ENCODE peak calls at places on chromosomes 6 and 20, in nine cellular contexts. K is fibroblast of mammary gland, D is fibroblast of villous mesenchyme, J is astrocyte of the spinal cord, C is tibial artery, Q is HFF-Myc, F is kidney, U is uterus, O is A549. N is an unnamed sample.

GRCh38 chr6:150004101-150004782 is 21.1 kb downstream of the RAET1L start:
- DNase-seq in O (no peak), F (no peak), U (no peak), J (no peak), C (peak; percentile 54), D (no peak), Q (no peak), K (no peak), N (no peak)

GRCh38 chr6:134757911-134758361 is 192.0 kb downstream of the ALDH8A1 start:
- DNase-seq in K (peak; percentile 52), Q (no peak), U (no peak), F (no peak), O (no peak), D (peak; percentile 51), C (no peak), J (no peak), N (peak; percentile 57)

GRCh38 chr6:135328136-135328535 is 147.0 kb downstream of the MYB start:
- DNase-seq in O (no peak), J (no peak), U (no peak), Q (no peak), F (no peak), D (no peak), C (no peak), K (no peak), N (peak; percentile 74)

GRCh38 chr6:121823437-121823851 is 388.0 kb downstream of the GJA1 start:
- DNase-seq in C (no peak), U (no peak), Q (peak; percentile 52), J (peak; percentile 78), K (peak; percentile 68), O (peak; percentile 35), F (no peak), D (peak; percentile 72), N (no peak)

GRCh38 chr20:29497261-29497671 is 1760.2 kb upstream of the DEFB115 start:
- DNase-seq in Q (no peak), U (no peak), K (peak; percentile 3), D (peak; percentile 90), J (no peak), C (peak; percentile 62), F (peak; percentile 66), O (no peak), N (no peak)

GRCh38 chr20:7106910-7107309 is 339.4 kb downstream of the BMP2 start:
- DNase-seq in J (no peak), C (no peak), K (no peak), U (no peak), O (no peak), F (no peak), D (no peak), Q (no peak), N (no peak)

GRCh38 chr6:56250266-56250665 is 2.9 kb upstream of the COL21A1 start:
- DNase-seq in D (peak; percentile 56), F (no peak), J (no peak), Q (no peak), C (no peak), O (no peak), U (peak; percentile 29), K (no peak), N (no peak)

GRCh38 chr6:47631248-47632196 is 66.9 kb upstream of the ADGRF4 start:
- DNase-seq in J (peak; percentile 64), C (no peak), F (no peak), U (no peak), O (peak; percentile 50), D (peak; percentile 53), Q (peak; percentile 33), K (peak; percentile 61), N (peak; percentile 63)

GRCh38 chr20:17849901-17850673 is 118.5 kb downstream of the SNX5 start:
- DNase-seq in J (peak; percentile 97), K (peak; percentile 99), O (peak; percentile 63), D (peak; percentile 99), C (peak; percentile 93), U (peak; percentile 79), Q (peak; percentile 96), F (no peak), N (peak; percentile 97)

GRCh38 chr20:44746367-44747165 is 901 bp downstream of the KCNK15 start:
- DNase-seq in Q (no peak), C (no peak), K (no peak), U (no peak), J (no peak), O (no peak), D (no peak), F (peak; percentile 82), N (no peak)

GRCh38 chr20:63857751-63858392 is 3.4 kb upstream of the ABHD16B start:
- DNase-seq in J (peak; percentile 35), D (peak; percentile 68), C (no peak), U (no peak), K (peak; percentile 50), Q (no peak), F (peak; percentile 74), O (no peak), N (no peak)

GRCh38 chr6:11067348-11067747 is 23.2 kb upstream of the ELOVL2 start:
- DNase-seq in D (no peak), Q (no peak), U (no peak), J (no peak), O (no peak), F (no peak), C (no peak), K (no peak), N (no peak)

GRCh38 chr6:131146865-131147264 is 11.6 kb downstream of the AKAP7 start:
- DNase-seq in F (no peak), C (no peak), J (no peak), Q (no peak), D (no peak), O (no peak), U (no peak), K (no peak), N (no peak)

GRCh38 chr6:33583591-33584155 is 3.6 kb upstream of the BAK1 start:
- DNase-seq in U (no peak), F (no peak), D (no peak), Q (no peak), O (peak; percentile 39), J (no peak), K (no peak), C (no peak), N (no peak)

GRCh38 chr6:43461936-43462335 is 6.6 kb upstream of the DLK2 start:
- DNase-seq in Q (no peak), D (no peak), U (no peak), F (no peak), C (no peak), O (no peak), J (no peak), K (no peak), N (no peak)
- TF ChIP-seq CTCF in Q (no peak), D (no peak), U (no peak), F (no peak), C (no peak), O (no peak), J (no peak), K (no peak), N (no peak)

DNA sequence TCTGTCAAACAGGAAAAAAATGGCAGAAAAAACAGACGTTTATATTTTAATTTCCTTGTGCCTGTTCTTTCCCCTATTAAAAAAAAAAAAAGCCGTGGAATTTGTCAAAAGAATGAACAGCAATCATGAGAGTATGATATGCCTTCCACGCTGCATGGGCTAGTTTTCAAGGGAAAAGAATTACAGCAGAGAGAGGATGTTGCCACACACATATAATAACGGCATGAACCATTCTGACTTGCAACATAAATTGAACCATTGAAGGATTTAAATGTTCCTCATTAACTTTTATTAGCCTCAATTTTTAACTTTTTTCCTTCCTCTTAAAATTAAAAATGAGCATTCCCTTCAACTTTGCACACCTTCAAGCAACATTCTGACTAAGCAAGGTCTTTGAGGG is 301.8 kb downstream of the FOXC1 start:
- DNase-seq in Q (no peak), K (no peak), U (no peak), C (no peak), F (no peak), J (no peak), D (peak; percentile 39), O (no peak), N (no peak)
- H3K4me3 ChIP-seq in Q (no peak overlapping the region), K (no peak overlapping the region), U (no peak overlapping the region), C (peak overlapping the region; percentile 12), F (no peak overlapping the region), J (no peak overlapping the region), D (no peak overlapping the region), O (no peak overlapping the region), N (no peak overlapping the region)

GRCh38 chr6:153563001-153563400 is 431.9 kb upstream of the RGS17 start:
- DNase-seq in D (no peak), U (no peak), J (no peak), C (no peak), F (no peak), Q (no peak), O (peak; percentile 7), K (no peak), N (no peak)
- TF ChIP-seq CTCF in D (no peak), U (no peak), J (no peak), C (no peak), F (no peak), Q (no peak), O (no peak), K (no peak), N (peak; percentile 10)

DNA sequence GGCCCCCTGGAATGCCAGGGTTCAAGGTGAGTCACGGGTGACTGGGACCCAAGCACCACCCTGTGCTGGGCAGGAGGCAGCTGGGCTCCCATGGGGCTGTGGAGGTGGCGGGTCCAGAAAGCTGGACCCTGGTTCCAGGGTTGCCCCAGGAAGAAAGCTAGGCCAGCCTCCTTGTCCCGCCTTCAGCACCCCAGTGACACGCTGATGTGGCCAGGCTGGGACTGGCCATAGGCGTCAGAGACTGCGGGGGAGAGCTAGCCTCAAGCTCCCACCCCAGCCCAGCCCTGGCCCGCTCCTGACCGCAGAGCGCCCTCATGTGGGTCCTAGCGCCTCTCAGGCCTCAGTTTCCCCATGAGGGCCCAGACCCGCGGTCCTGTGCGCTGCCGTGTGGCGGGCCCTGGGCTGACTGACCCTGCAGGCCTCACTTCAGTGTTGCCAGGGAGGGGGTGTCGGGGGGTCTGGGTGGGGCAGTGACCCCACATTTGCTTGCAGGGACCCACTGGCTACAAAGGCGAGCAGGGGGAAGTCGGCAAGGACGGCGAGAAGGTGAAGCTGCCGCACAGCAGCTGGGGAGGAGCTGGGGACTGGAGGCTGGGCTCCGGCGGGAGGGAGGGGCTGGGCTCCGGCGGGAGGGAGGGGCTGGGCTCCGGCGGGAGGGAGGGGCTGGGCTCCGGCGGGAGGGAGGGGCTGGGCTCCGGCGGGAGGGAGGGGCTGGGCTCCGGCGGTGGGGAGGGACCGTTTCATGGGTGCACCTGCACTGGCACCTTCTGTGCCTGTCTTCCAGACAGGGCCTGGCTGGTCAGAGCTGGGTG is 7.8 kb downstream of the COL9A3 start:
- DNase-seq in U (peak; percentile 80), D (peak; percentile 42), O (no peak), C (no peak), F (peak; percentile 90), J (peak; percentile 25), K (no peak), Q (no peak), N (peak; percentile 45)
- H3K4me3 ChIP-seq in U (peak overlapping the region; percentile 37), D (peak overlapping the region; percentile 30), O (peak overlapping the region; percentile 28), C (no peak overlapping the region), F (no peak overlapping the region), J (no peak overlapping the region), K (peak overlapping the region; percentile 15), Q (no peak overlapping the region), N (no peak overlapping the region)

DNA sequence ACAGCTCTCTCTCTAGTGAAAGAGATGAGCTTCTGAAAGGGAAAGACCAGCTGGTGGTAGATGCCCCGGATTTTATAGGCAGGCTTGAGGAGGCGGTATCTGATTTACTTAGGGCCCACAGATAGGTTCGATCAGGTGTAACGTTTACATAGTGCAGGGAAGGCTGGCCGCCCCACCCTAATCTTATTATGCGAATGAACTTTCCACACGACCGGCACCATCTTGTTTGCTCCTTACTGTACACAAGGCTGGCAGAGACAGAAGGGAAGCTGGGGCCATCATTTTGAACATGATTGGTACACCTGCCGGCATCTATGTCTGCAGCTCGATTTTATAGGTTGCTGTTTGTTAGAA is 212.0 kb upstream of the JARID2 start:
- DNase-seq in C (no peak), Q (no peak), U (no peak), F (no peak), J (no peak), K (no peak), D (no peak), O (no peak), N (no peak)
- TF ChIP-seq CTCF in C (no peak), Q (no peak), U (no peak), F (no peak), J (no peak), K (no peak), D (no peak), O (no peak), N (no peak)

N was measured in epithelial cell of esophagus.